ENCODE peak calls at places on chromosomes 12 and 14, in five cellular contexts. B, W, V, A and F are unnamed samples.

GRCh38 chr14:42192659-42193425 is 586.2 kb downstream of the LRFN5 start:
- DNase-seq in B (no peak), A (peak; percentile 81), W (peak; percentile 93), V (no peak), F (peak; percentile 82)

GRCh38 chr12:2682301-2683282 is 112.2 kb upstream of the FKBP4 start:
- DNase-seq in W (peak; percentile 53), A (no peak), V (peak; percentile 91), B (peak; percentile 57), F (no peak)

GRCh38 chr14:42222924-42223471 is 616.3 kb downstream of the LRFN5 start:
- DNase-seq in W (peak; percentile 70), A (no peak), V (no peak), B (no peak), F (peak; percentile 19)

GRCh38 chr12:179131-179884 is 34.6 kb downstream of the SLC6A12 start:
- DNase-seq in V (no peak), A (no peak), B (no peak), W (no peak), F (no peak)

GRCh38 chr12:114866331-114866730 is 182.4 kb upstream of the TBX3 start:
- DNase-seq in B (no peak), W (no peak), A (no peak), V (no peak), F (no peak)

GRCh38 chr12:120358412-120359158 is 10.4 kb downstream of the MSI1 start:
- DNase-seq in W (no peak), B (no peak), A (no peak), V (peak; percentile 91), F (no peak)

GRCh38 chr12:31260840-31261239 is 65.1 kb downstream of the SINHCAF start:
- DNase-seq in B (no peak), V (no peak), A (no peak), W (no peak), F (no peak)

GRCh38 chr14:32939254-32940065 is 781 bp downstream of the NPAS3 start:
- DNase-seq in V (peak; percentile 72), B (peak; percentile 39), W (peak; percentile 81), A (no peak), F (no peak)

GRCh38 chr14:58805057-58805456 is 167.3 kb downstream of the DACT1 start:
- DNase-seq in W (no peak), B (peak; percentile 16), V (no peak), A (no peak), F (no peak)

GRCh38 chr14:46487582-46488350 is 163.8 kb downstream of the RPL10L start:
- DNase-seq in V (no peak), A (no peak), W (no peak), B (no peak), F (no peak)

GRCh38 chr14:46488374-46488773 is 163.2 kb downstream of the RPL10L start:
- DNase-seq in B (no peak), V (no peak), A (no peak), W (no peak), F (no peak)

DNA sequence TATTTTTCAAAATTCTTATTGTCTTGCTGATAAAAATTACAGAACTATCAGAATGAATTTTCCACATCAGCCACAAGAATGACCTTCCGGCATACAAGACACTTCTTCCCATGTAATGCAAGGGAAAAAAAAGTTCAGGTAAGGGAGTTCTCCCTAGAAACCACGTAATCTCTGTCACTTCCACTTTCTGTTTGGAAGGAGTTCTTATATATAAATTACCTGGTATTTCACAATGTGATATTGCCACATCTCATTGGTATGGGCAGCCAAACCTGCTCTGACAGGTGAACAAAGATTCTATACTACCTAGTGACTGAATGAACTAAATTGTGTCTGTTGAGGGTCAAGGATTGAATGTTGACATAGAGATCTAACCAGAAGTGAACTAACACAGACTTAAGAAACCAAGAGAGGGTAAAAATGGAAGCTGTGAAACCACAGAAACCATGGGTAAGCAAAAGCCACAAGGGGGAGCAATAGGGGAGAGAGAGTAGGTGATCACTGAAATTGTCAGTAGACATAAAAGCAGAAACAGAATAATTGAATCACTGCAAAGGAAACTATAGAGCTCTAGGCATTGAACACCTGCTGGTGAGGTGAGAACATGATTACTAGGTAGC is 161.3 kb downstream of the RPL10L start:
- DNase-seq in V (peak; percentile 40), W (no peak), A (no peak), B (peak; percentile 24), F (peak; percentile 2)
- TF ChIP-seq CTCF in V (peak; percentile 77), W (no peak), A (peak; percentile 8), B (peak; percentile 68), F (peak; percentile 75)

DNA sequence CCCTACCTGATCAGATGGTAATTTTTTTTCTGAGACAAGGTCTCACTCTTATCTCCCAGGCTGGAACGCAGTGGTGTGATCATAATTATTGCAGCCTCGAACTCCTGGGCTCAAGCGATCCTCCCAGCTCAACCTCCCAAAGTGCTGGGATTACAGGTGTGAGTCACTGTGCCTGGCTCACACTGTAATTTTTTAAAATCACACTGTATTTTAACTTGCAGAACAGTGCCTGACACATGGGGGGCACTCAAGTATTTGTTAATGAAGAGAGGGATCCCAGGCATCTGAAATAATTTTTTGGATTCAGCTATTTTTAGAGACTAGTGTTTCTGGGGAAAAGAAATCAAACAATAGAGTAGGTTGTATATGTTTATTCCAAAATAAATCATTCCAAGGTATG is 21.7 kb downstream of the LIMA1 start:
- DNase-seq in A (no peak), V (no peak), W (peak; percentile 25), B (no peak), F (no peak)
- TF ChIP-seq CTCF in A (no peak), V (no peak), W (no peak), B (peak; percentile 12), F (no peak)

GRCh38 chr12:99810718-99811593 is 163.4 kb downstream of the GARIN6 start:
- DNase-seq in W (peak; percentile 49), V (no peak), B (peak; percentile 10), A (no peak), F (peak; percentile 31)
- TF ChIP-seq CTCF in W (peak; percentile 24), V (peak; percentile 48), B (peak; percentile 47), A (peak; percentile 46), F (peak; percentile 50)

DNA sequence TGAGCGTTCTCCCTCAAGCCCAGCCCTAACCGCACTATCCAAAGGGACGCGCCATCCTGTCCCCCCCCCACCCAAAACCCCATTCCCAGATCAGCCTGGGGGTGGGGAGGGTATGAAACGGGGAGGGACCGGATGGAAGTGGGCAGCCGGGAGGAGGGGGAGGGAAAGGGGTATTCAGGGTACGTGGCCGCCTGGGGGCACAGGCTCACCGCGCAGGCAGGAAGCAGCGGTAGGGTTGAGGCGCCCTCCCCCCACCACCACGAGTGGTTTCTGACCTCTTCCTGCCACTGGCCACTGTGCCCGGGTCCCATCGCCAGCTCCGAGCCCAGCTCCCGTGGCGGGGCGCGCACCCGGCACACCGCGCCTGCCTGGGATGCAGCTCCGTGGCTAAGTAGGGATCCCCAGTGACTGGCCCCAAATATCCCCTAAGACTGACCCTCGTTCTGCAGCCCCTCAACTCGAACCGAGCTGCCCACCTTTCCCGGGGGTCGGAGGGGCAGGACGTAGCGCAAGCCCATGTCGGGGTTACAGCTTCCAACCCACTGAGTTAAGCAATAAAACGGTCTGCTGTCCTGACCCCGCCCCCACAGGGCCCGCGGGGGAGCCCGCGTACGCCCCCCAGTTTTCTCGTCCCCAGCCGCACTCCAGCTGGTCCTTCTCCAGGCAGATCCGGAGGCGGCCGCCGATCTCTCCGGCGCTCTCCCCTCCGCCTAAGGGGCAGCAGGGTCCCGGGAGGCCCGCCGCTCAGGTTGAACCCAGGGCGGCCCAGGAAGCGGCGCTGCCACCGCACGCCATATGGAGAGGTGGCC is 1.2 kb downstream of the ACTN1 start:
- DNase-seq in A (no peak), B (peak; percentile 73), W (peak; percentile 94), V (peak; percentile 73), F (no peak)
- TF ChIP-seq CTCF in A (no peak), B (no peak), W (peak; percentile 2), V (no peak), F (no peak)

GRCh38 chr12:49019435-49020317 is 1.1 kb upstream of the PRKAG1 start:
- DNase-seq in V (peak; percentile 75), B (peak; percentile 64), A (no peak), W (peak; percentile 34), F (no peak)
- TF ChIP-seq CTCF in V (peak; percentile 60), B (peak; percentile 64), A (no peak), W (peak; percentile 40), F (peak; percentile 56)

GRCh38 chr14:99352688-99353280 is 80.8 kb upstream of the BCL11B start:
- DNase-seq in A (no peak), W (no peak), B (no peak), V (no peak), F (no peak)

GRCh38 chr14:99348816-99349609 is 77.0 kb upstream of the BCL11B start:
- DNase-seq in V (no peak), W (no peak), A (no peak), B (no peak), F (no peak)

GRCh38 chr14:99349721-99350495 is 77.9 kb upstream of the BCL11B start:
- DNase-seq in A (no peak), W (no peak), V (no peak), B (no peak), F (no peak)

GRCh38 chr14:99350751-99351150 is 78.8 kb upstream of the BCL11B start:
- DNase-seq in A (no peak), V (no peak), B (no peak), W (no peak), F (no peak)

GRCh38 chr14:99351166-99352007 is 79.4 kb upstream of the BCL11B start:
- DNase-seq in W (no peak), A (no peak), B (no peak), V (no peak), F (no peak)
- TF ChIP-seq CTCF in W (no peak), A (no peak), B (no peak), V (peak; percentile 39), F (no peak)

GRCh38 chr12:57815177-57816000 is 3.1 kb downstream of the AVIL start:
- DNase-seq in V (peak; percentile 89), W (no peak), A (no peak), B (no peak), F (no peak)
- TF ChIP-seq CTCF in V (peak; percentile 53), W (peak; percentile 13), A (no peak), B (peak; percentile 36), F (peak; percentile 14)

DNA sequence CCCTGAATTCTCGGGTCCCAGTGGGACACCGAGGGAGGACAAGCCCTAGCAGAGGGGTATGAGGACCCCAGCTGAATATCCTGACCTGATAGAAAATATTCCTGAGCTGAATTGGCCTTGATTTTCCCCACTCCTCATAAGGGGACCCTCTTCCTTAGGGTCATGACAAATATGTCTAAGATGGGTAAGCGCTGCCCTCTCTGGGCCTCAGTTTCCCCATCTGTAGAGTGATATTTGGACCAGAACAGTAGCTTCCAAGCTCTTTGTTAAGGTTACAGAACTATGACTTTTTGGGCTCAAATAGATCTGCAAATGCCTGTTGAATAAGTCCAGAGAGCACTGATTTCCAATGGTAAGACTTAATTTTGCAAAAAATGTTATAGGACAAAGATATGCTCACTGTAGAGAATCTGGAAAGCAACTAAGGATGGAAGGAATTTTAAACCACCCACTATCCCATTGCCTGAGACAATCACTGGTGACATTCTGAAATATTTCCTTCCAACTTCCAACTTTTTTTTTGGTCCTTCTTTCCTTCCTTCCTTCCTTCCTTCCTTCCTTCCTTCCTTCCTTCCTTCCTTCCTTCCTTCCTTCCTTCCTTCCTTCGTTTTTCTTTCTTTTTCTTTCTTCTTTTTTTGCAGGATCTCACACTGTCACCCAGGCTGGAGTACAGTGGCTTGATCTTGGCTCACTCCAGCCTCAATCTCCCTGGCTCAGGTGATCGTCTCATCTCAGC is 32.0 kb downstream of the MYL2 start:
- DNase-seq in V (no peak), W (peak; percentile 7), B (no peak), A (no peak), F (no peak)
- TF ChIP-seq CTCF in V (no peak), W (no peak), B (no peak), A (no peak), F (no peak)

DNA sequence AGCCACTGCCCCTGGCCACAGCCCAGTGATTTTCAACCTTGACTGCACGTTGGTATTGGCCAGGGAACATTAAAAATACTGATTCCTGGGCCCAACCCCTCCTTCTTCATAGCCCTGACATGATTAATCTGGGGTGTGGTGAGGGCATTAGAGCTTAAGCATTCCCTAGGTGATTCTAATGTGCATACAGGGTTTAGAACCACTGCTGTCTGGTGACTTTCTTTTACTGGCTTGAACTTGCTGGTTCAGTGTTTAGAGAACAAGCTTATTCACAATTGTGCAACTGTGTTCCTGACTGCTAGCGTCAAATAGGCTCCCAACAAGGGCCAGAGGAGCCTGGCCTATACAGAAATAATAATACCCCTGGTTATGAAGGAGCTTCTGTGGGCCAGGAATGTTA is 488.8 kb upstream of the CCDC196 start:
- DNase-seq in V (no peak), W (no peak), A (no peak), B (no peak), F (no peak)
- TF ChIP-seq CTCF in V (no peak), W (no peak), A (no peak), B (no peak), F (no peak)